ENCODE peak calls at places on chromosome 4, in six cellular contexts. P, K, L, V, Z and C are unnamed samples.

GRCh38 chr4:25914670-25915358 is 794 bp downstream of the SMIM20 start:
- DNase-seq in P (no peak), K (no peak), L (no peak), V (no peak), Z (no peak), C (no peak)

GRCh38 chr4:187602339-187603092 is 393.1 kb upstream of the ZFP42 start:
- DNase-seq in P (no peak), K (peak; percentile 12), L (no peak), V (no peak), Z (no peak), C (no peak)

GRCh38 chr4:162115323-162115722 is 48.5 kb downstream of the FSTL5 start:
- DNase-seq in P (no peak), K (no peak), L (no peak), V (no peak), Z (no peak), C (no peak)

GRCh38 chr4:81166431-81166830 is 48.6 kb downstream of the PRKG2 start:
- DNase-seq in P (no peak), K (peak; percentile 55), L (no peak), V (no peak), Z (no peak), C (no peak)

GRCh38 chr4:19945979-19946380 is 305.7 kb upstream of the SLIT2 start:
- DNase-seq in P (no peak), K (peak; percentile 88), L (no peak), V (no peak), Z (no peak), C (no peak)

GRCh38 chr4:93779228-93779627 is 49.3 kb upstream of the ATOH1 start:
- DNase-seq in P (no peak), K (no peak), L (no peak), V (no peak), Z (no peak), C (no peak)

GRCh38 chr4:165369522-165369921 is 9.3 kb upstream of the CPE start:
- DNase-seq in P (no peak), K (peak; percentile 81), L (no peak), V (no peak), Z (no peak), C (no peak)

GRCh38 chr4:121147923-121148443 is 16.1 kb downstream of the TNIP3 start:
- DNase-seq in P (no peak), K (no peak), L (no peak), V (no peak), Z (no peak), C (no peak)

GRCh38 chr4:10111067-10111801 is 5.4 kb downstream of the WDR1 start:
- DNase-seq in P (no peak), K (no peak), L (no peak), V (peak; percentile 59), Z (no peak), C (no peak)

GRCh38 chr4:10108818-10109783 is 7.5 kb downstream of the WDR1 start:
- DNase-seq in P (no peak), K (peak; percentile 96), L (peak; percentile 43), V (no peak), Z (no peak), C (no peak)

GRCh38 chr4:10112658-10113284 is 3.8 kb downstream of the WDR1 start:
- DNase-seq in P (no peak), K (no peak), L (no peak), V (no peak), Z (no peak), C (no peak)

GRCh38 chr4:10108391-10108790 is 8.2 kb downstream of the WDR1 start:
- DNase-seq in P (no peak), K (no peak), L (no peak), V (no peak), Z (no peak), C (no peak)

DNA sequence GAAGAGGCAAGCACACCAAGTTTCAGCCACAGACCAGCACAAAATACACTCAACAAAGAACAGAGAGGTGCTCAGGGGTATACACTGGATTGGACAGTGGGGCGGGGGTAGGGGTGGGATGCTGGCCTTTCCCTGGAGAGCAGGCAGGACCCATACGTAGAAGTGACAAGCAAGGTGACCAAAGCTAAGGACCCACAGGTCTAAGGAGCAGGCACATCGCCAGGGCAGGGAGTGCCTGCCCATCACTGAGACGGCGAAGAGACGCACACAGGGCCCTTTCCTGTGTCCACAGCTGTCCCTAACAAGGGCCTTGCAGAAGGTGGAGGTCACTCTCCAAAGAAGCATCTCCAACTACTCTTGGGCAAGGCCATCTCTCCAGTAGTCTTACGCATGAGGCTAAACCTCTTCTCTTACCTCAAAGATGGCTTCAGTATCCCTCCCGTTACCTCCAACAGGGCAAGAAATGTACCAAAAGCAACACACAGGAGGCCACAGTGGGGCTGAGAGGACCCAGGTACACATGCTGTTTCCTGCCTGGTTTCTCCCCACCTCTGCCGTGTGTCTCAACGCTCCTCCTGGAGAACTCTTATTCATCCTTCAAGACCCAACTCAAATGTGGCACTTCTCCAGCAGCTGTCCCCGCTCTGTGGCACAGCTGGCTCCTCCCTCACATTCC is 6.5 kb downstream of the WDR1 start:
- DNase-seq in P (no peak), K (no peak), L (no peak), V (no peak), Z (no peak), C (no peak)
- H3K4me1 ChIP-seq in P (peaks cover 8% of the 10 kb centered on the region), K (peaks cover 79% of the 10 kb centered on the region), L (peaks cover 100% of the 10 kb centered on the region), V (peaks cover 29% of the 10 kb centered on the region), Z (peaks cover 100% of the 10 kb centered on the region), C (peaks cover 1% of the 10 kb centered on the region)

GRCh38 chr4:2386717-2387116 is 31.7 kb downstream of the ZFYVE28 start:
- DNase-seq in P (no peak), K (no peak), L (no peak), V (no peak), Z (no peak), C (no peak)
- H3K27me3 ChIP-seq in P (peaks cover 9% of the 10 kb centered on the region), K (peaks cover 9% of the 10 kb centered on the region), L (no peaks in the 10 kb centered on the region), V (no peaks in the 10 kb centered on the region), Z (no peaks in the 10 kb centered on the region), C (no peaks in the 10 kb centered on the region)

GRCh38 chr4:948936-949300 is 16.7 kb downstream of the TMEM175 start:
- DNase-seq in P (no peak), K (no peak), L (no peak), V (peak; percentile 39), Z (no peak), C (no peak)
- H3K4me1 ChIP-seq in P (peaks cover 16% of the 10 kb centered on the region), K (no peaks in the 10 kb centered on the region), L (no peaks in the 10 kb centered on the region), V (peaks cover 9% of the 10 kb centered on the region), Z (peaks cover 7% of the 10 kb centered on the region), C (no peaks in the 10 kb centered on the region)

DNA sequence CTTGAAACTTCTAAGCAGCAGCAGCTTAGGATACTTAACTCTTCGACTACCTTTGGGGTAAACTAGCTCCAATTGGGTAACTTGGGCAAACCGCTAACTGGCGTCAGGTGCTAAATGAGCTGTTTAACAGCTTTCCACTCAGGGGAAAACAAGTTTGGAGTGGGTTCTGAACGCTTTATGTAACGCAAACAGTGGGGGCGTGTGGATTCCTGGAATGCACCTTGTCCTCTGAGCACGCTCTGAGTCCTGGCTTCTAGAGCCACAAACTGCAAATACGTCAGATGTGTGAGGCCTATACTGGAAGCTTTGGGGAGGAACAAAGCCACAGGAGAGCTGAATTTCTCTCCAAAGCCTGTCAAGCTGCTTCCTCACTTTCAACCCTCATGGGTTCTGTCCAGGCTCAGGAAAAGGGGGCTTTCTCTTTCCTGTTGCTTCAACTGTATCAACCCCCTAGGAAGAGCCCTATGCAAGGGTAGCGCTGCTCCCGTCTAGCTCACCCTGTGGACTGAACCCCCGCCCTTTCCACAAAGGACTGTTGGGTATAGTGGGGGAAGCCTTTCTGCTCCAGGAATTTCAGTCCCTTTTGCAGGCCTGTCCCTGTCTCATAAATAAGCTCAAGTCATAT is 4.5 kb upstream of the WDR1 start:
- DNase-seq in P (no peak), K (no peak), L (no peak), V (no peak), Z (no peak), C (no peak)
- H3K27me3 ChIP-seq in P (no peaks in the 10 kb centered on the region), K (no peaks in the 10 kb centered on the region), L (no peaks in the 10 kb centered on the region), V (no peaks in the 10 kb centered on the region), Z (no peaks in the 10 kb centered on the region), C (no peaks in the 10 kb centered on the region)

GRCh38 chr4:5988086-5988845 is 30.0 kb downstream of the C4orf50 start:
- DNase-seq in P (no peak), K (no peak), L (no peak), V (peak; percentile 42), Z (no peak), C (no peak)

GRCh38 chr4:5989236-5990225 is 28.7 kb downstream of the C4orf50 start:
- DNase-seq in P (no peak), K (no peak), L (no peak), V (peak; percentile 24), Z (no peak), C (peak; percentile 1)

GRCh38 chr4:5993063-5993745 is 25.0 kb downstream of the C4orf50 start:
- DNase-seq in P (no peak), K (no peak), L (no peak), V (peak; percentile 27), Z (no peak), C (no peak)

GRCh38 chr4:5992171-5993062 is 25.8 kb downstream of the C4orf50 start:
- DNase-seq in P (no peak), K (no peak), L (no peak), V (peak; percentile 37), Z (no peak), C (no peak)

GRCh38 chr4:5990446-5991160 is 27.6 kb downstream of the C4orf50 start:
- DNase-seq in P (no peak), K (no peak), L (no peak), V (peak; percentile 24), Z (no peak), C (no peak)
- H3K4me1 ChIP-seq in P (no peaks in the 10 kb centered on the region), K (no peaks in the 10 kb centered on the region), L (no peaks in the 10 kb centered on the region), V (no peaks in the 10 kb centered on the region), Z (no peaks in the 10 kb centered on the region), C (no peaks in the 10 kb centered on the region)